ENCODE peak calls at places on chromosomes 7 and 10, in seven cellular contexts. One of them, this sample, is unnamed. For H3K36me3 and H3K4me1, the result is how much of the 10 kb centered on the place peaks cover.

GRCh38 chr7:105796365-105796764 is 80.0 kb downstream of the ATXN7L1 start:
- DNase-seq in sigmoid colon: no peak
- DNase-seq in stomach: no peak
- DNase-seq in esophagus squamous epithelium: no peak
- DNase-seq in HCT116: no peak
- DNase-seq in IMR-90: peak
- DNase-seq in spleen: no peak
- DNase-seq in this sample: no peak

GRCh38 chr10:117165557-117166419 is 27.7 kb upstream of the VAX1 start:
- DNase-seq in sigmoid colon: no peak
- DNase-seq in stomach: no peak
- DNase-seq in esophagus squamous epithelium: no peak
- DNase-seq in HCT116: peak
- DNase-seq in IMR-90: peak
- DNase-seq in spleen: no peak
- DNase-seq in this sample: no peak

GRCh38 chr7:74176555-74176954 is 2.4 kb downstream of the EIF4H start:
- DNase-seq in sigmoid colon: no peak
- DNase-seq in stomach: no peak
- DNase-seq in esophagus squamous epithelium: no peak
- DNase-seq in HCT116: no peak
- DNase-seq in IMR-90: no peak
- DNase-seq in spleen: no peak
- DNase-seq in this sample: no peak

GRCh38 chr10:63628526-63629362 is 107.5 kb downstream of the REEP3 start:
- DNase-seq in sigmoid colon: peak
- DNase-seq in stomach: peak
- DNase-seq in esophagus squamous epithelium: no peak
- DNase-seq in HCT116: peak
- DNase-seq in IMR-90: no peak
- DNase-seq in spleen: no peak
- DNase-seq in this sample: peak

GRCh38 chr7:113796557-113796956 is 122.3 kb downstream of the PPP1R3A start:
- DNase-seq in sigmoid colon: no peak
- DNase-seq in stomach: no peak
- DNase-seq in esophagus squamous epithelium: no peak
- DNase-seq in HCT116: no peak
- DNase-seq in IMR-90: peak
- DNase-seq in spleen: no peak
- DNase-seq in this sample: no peak

GRCh38 chr10:1360581-1361164 is 304.5 kb downstream of the WDR37 start:
- DNase-seq in sigmoid colon: no peak
- DNase-seq in stomach: no peak
- DNase-seq in esophagus squamous epithelium: no peak
- DNase-seq in HCT116: no peak
- DNase-seq in IMR-90: no peak
- DNase-seq in spleen: no peak
- DNase-seq in this sample: no peak

GRCh38 chr10:128078136-128078969 is 47.9 kb downstream of the MKI67 start:
- DNase-seq in sigmoid colon: peak
- DNase-seq in stomach: no peak
- DNase-seq in esophagus squamous epithelium: no peak
- DNase-seq in HCT116: peak
- DNase-seq in IMR-90: peak
- DNase-seq in spleen: peak
- DNase-seq in this sample: no peak

GRCh38 chr7:106100863-106101262 is 11.2 kb downstream of the SYPL1 start:
- DNase-seq in sigmoid colon: no peak
- DNase-seq in stomach: no peak
- DNase-seq in esophagus squamous epithelium: no peak
- DNase-seq in HCT116: no peak
- DNase-seq in IMR-90: no peak
- DNase-seq in spleen: no peak
- DNase-seq in this sample: no peak

GRCh38 chr10:116112232-116113231 is 160.5 kb downstream of the GFRA1 start:
- DNase-seq in sigmoid colon: no peak
- DNase-seq in stomach: no peak
- DNase-seq in esophagus squamous epithelium: no peak
- DNase-seq in HCT116: no peak
- DNase-seq in IMR-90: no peak
- DNase-seq in spleen: no peak
- DNase-seq in this sample: no peak

GRCh38 chr7:141074162-141074989 is 512 bp downstream of the TMEM178B start:
- DNase-seq in sigmoid colon: no peak
- DNase-seq in stomach: no peak
- DNase-seq in esophagus squamous epithelium: no peak
- DNase-seq in HCT116: no peak
- DNase-seq in IMR-90: no peak
- DNase-seq in spleen: no peak
- DNase-seq in this sample: no peak

DNA sequence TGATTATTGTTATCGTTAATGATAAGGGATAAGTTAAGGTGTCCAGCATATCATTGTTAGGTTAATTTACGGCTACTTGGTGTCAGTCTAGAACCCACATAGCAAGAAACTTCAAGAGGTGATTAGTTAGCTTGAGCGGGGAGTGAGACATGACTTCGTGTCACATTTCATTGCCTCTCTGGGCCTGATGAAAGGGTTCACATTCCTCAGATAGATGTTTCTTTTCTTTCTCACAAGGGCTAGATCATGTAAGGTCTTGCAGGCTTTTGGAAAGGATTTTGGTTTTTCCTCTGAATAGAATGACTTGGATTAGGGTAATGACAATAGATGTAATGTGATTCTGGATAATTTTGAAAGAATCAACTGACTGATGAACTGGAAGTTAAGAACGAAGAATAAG is 26.7 kb downstream of the WAC start:
- DNase-seq in sigmoid colon: no peak
- DNase-seq in stomach: no peak
- DNase-seq in esophagus squamous epithelium: no peak
- DNase-seq in HCT116: no peak
- DNase-seq in IMR-90: no peak
- DNase-seq in spleen: no peak
- DNase-seq in this sample: no peak
- H3K36me3 ChIP-seq in sigmoid colon: under half
- H3K36me3 ChIP-seq in stomach: under half
- H3K36me3 ChIP-seq in esophagus squamous epithelium: under half
- H3K36me3 ChIP-seq in HCT116: under half
- H3K36me3 ChIP-seq in IMR-90: under half
- H3K36me3 ChIP-seq in spleen: under half
- H3K36me3 ChIP-seq in this sample: under half

GRCh38 chr10:101031128-101031795 is at the start of the genes PDZD7 and SFXN3:
- DNase-seq in sigmoid colon: peak
- DNase-seq in stomach: peak
- DNase-seq in esophagus squamous epithelium: peak
- DNase-seq in HCT116: peak
- DNase-seq in IMR-90: peak
- DNase-seq in spleen: peak
- DNase-seq in this sample: peak
- TF ChIP-seq POLR2A in sigmoid colon: peak
- TF ChIP-seq POLR2A in stomach: no peak
- TF ChIP-seq POLR2A in esophagus squamous epithelium: no peak
- TF ChIP-seq POLR2A in HCT116: no peak
- TF ChIP-seq POLR2A in IMR-90: peak
- TF ChIP-seq POLR2A in spleen: no peak
- TF ChIP-seq POLR2A in this sample: peak

DNA sequence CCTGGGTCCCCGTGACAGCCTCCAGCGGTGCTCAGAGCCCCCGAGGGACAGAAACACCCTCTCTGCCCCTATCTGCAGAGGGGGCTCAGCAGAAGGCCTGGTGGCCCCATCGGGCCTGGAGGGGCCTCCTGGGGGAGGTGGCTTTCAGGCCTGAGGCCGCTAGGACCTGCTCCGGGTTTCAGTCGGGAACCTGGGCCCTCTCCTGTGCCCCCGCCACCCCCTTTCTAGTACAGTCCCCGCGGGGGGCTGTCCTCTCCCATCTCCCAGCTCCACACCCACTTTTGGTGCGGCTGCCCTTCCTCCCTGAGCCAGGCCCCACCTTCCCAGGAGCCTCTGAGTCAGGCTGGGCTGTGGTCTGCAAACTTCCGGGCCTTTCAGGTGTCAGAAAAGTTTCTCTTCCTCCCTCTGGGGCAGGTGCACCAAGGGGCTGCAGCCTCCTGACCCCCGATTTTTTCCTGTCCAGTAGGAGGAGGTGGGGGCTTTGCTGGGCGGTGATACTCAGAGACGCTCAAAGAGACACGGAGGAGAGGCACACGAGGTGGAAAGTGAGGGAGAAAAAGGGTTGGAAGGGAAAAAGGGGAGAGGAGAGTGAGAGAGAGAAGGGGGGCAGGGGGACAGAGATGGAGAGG is 692 bp downstream of the CARD11 start:
- DNase-seq in sigmoid colon: no peak
- DNase-seq in stomach: no peak
- DNase-seq in esophagus squamous epithelium: peak
- DNase-seq in HCT116: no peak
- DNase-seq in IMR-90: no peak
- DNase-seq in spleen: peak
- DNase-seq in this sample: no peak
- H3K4me1 ChIP-seq in sigmoid colon: under half
- H3K4me1 ChIP-seq in stomach: under half
- H3K4me1 ChIP-seq in esophagus squamous epithelium: under half
- H3K4me1 ChIP-seq in HCT116: under half
- H3K4me1 ChIP-seq in IMR-90: under half
- H3K4me1 ChIP-seq in spleen: under half
- H3K4me1 ChIP-seq in this sample: under half

GRCh38 chr10:93330824-93331223 is 151.3 kb downstream of the MYOF start:
- DNase-seq in sigmoid colon: no peak
- DNase-seq in stomach: no peak
- DNase-seq in esophagus squamous epithelium: no peak
- DNase-seq in HCT116: no peak
- DNase-seq in IMR-90: no peak
- DNase-seq in spleen: no peak
- DNase-seq in this sample: no peak
- H3K36me3 ChIP-seq in sigmoid colon: half or more
- H3K36me3 ChIP-seq in stomach: half or more
- H3K36me3 ChIP-seq in esophagus squamous epithelium: half or more
- H3K36me3 ChIP-seq in HCT116: under half
- H3K36me3 ChIP-seq in IMR-90: half or more
- H3K36me3 ChIP-seq in spleen: under half
- H3K36me3 ChIP-seq in this sample: under half

DNA sequence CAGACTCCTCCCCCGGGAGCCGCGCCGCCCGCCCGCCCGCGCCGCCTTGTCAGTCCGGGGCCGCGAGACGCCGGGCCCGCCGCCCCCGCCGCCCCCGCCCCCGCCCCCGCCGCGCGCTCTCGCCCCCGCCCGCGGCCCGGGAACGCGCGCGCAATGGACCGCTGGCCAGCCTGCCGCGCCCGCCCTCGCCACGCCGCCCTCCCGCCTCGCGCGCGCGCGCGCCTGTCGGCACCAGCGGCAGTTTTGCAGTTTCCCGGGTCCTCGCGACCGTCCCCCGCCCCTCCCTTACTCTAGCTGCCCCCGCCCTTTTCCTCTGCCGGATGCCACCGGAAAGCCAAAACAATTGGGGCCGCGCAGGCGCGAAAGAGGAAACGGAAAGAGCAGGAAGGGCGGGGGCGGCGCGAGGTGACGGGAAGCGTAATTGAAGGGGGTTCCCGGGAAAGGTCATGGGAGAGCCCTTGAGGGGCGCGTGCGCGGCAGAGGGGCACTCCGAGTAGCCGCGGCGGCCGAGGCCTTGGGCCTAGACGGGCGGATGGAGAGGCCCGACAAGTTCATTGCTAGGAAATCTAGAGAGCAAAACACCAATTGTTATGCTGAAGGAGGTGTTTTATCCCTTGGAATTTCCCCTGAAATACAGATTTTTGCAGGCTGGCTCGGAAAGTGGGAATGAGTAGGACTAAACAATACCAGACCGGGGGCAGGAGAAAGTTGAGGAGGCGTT is 400 bp upstream of the KBTBD2 start:
- DNase-seq in sigmoid colon: peak
- DNase-seq in stomach: peak
- DNase-seq in esophagus squamous epithelium: peak
- DNase-seq in HCT116: peak
- DNase-seq in IMR-90: peak
- DNase-seq in spleen: peak
- DNase-seq in this sample: peak
- TF ChIP-seq POLR2A in sigmoid colon: peak
- TF ChIP-seq POLR2A in stomach: no peak
- TF ChIP-seq POLR2A in esophagus squamous epithelium: no peak
- TF ChIP-seq POLR2A in HCT116: peak
- TF ChIP-seq POLR2A in IMR-90: peak
- TF ChIP-seq POLR2A in spleen: peak
- TF ChIP-seq POLR2A in this sample: peak

GRCh38 chr10:94440096-94440495 is 37.8 kb downstream of the TBC1D12 start:
- DNase-seq in sigmoid colon: no peak
- DNase-seq in stomach: no peak
- DNase-seq in esophagus squamous epithelium: no peak
- DNase-seq in HCT116: no peak
- DNase-seq in IMR-90: no peak
- DNase-seq in spleen: no peak
- DNase-seq in this sample: no peak
- H3K4me1 ChIP-seq in sigmoid colon: under half
- H3K4me1 ChIP-seq in stomach: under half
- H3K4me1 ChIP-seq in esophagus squamous epithelium: under half
- H3K4me1 ChIP-seq in HCT116: under half
- H3K4me1 ChIP-seq in IMR-90: under half
- H3K4me1 ChIP-seq in spleen: under half
- H3K4me1 ChIP-seq in this sample: under half

GRCh38 chr7:1498370-1499305 is 5.6 kb downstream of the INTS1 start:
- DNase-seq in sigmoid colon: no peak
- DNase-seq in stomach: no peak
- DNase-seq in esophagus squamous epithelium: no peak
- DNase-seq in HCT116: no peak
- DNase-seq in IMR-90: no peak
- DNase-seq in spleen: no peak
- DNase-seq in this sample: no peak
- H3K36me3 ChIP-seq in sigmoid colon: half or more
- H3K36me3 ChIP-seq in stomach: half or more
- H3K36me3 ChIP-seq in esophagus squamous epithelium: half or more
- H3K36me3 ChIP-seq in HCT116: under half
- H3K36me3 ChIP-seq in IMR-90: half or more
- H3K36me3 ChIP-seq in spleen: half or more
- H3K36me3 ChIP-seq in this sample: under half

This sample was measured in ovary.